ENCODE peak calls at places on chromosomes 11 and 22, in eight cellular contexts. B is neural crest cell; M is cardiac fibroblast; W is substantia nigra; Q is effector CD4-positive, alpha-beta T cell; I is Right ventricle myocardium superior; F is activated effector memory CD4-positive, alpha-beta T cell treated with Interleukin-2 at 50 U/mL for 16 hours; P is NCI-H2081. C is an unnamed sample.

GRCh38 chr22:23289130-23289503 is 108.8 kb downstream of the BCR start:
- DNase-seq in B (no peak), M (no peak), W (no peak), Q (no peak), I (no peak), F (no peak), P (no peak), C (no peak)

GRCh38 chr11:50333861-50334260 is 301.2 kb downstream of the OR4C45 start:
- DNase-seq in B (no peak), M (no peak), W (no peak), Q (no peak), I (no peak), F (no peak), P (no peak), C (no peak)

GRCh38 chr11:8799273-8799672 is 111.7 kb upstream of the AKIP1 start:
- DNase-seq in B (no peak), M (no peak), W (no peak), Q (no peak), I (no peak), F (no peak), P (no peak), C (no peak)

GRCh38 chr22:18001040-18001893 is 23.1 kb downstream of the MICAL3 start:
- DNase-seq in B (peak), M (peak), W (peak), Q (peak), I (peak), F (peak), P (peak), C (peak)

GRCh38 chr11:63761870-63762661 is 6.5 kb downstream of the ZFTA start:
- DNase-seq in B (peak), M (no peak), W (no peak), Q (no peak), I (peak), F (no peak), P (no peak), C (no peak)

GRCh38 chr11:69948256-69949141 is 129.3 kb upstream of the FGF3 start:
- DNase-seq in B (no peak), M (peak), W (no peak), Q (no peak), I (peak), F (no peak), P (no peak), C (no peak)

GRCh38 chr11:66470015-66470414 is 3.3 kb downstream of the PELI3 start:
- DNase-seq in B (no peak), M (no peak), W (no peak), Q (no peak), I (no peak), F (no peak), P (no peak), C (no peak)

GRCh38 chr22:29427176-29427760 is 11.1 kb upstream of the RFPL1 start:
- DNase-seq in B (no peak), M (no peak), W (no peak), Q (no peak), I (no peak), F (no peak), P (no peak), C (no peak)

GRCh38 chr11:110883266-110883665 is 171.0 kb upstream of the ARHGAP20 start:
- DNase-seq in B (no peak), M (peak), W (no peak), Q (no peak), I (no peak), F (no peak), P (no peak), C (no peak)

GRCh38 chr11:96481204-96481603 is 91.4 kb downstream of the JRKL start:
- DNase-seq in B (no peak), M (no peak), W (no peak), Q (no peak), I (no peak), F (no peak), P (no peak), C (no peak)

C was measured in NCI-H1048.